ENCODE peak calls at places on chromosomes 7 and 10, in ten cellular contexts. D, G, X, S, P, L, H, W, N and A are unnamed samples.

GRCh38 chr7:30926323-30926722 is 14.7 kb downstream of the AQP1 start:
- DNase-seq in S (peak), X (no peak), P (peak), D (no peak), N (no peak), W (no peak), G (no peak), H (no peak), L (no peak), A (no peak)

GRCh38 chr7:90320801-90321494 is at the start of gene FAM237B:
- DNase-seq in S (no peak), W (no peak), N (peak), X (no peak), H (no peak), G (peak), L (peak), P (no peak), D (no peak), A (no peak)

GRCh38 chr7:69448071-69448470 is 150.2 kb upstream of the AUTS2 start:
- DNase-seq in L (no peak), H (no peak), P (no peak), G (peak), N (no peak), X (no peak), D (no peak), S (peak), W (no peak), A (no peak)

GRCh38 chr7:30088362-30088761 is 46.4 kb upstream of the MTURN start:
- DNase-seq in P (no peak), L (no peak), S (no peak), G (no peak), W (no peak), N (no peak), H (no peak), D (no peak), X (no peak), A (no peak)

GRCh38 chr10:69866688-69867461 is 65.2 kb downstream of the COL13A1 start:
- DNase-seq in X (no peak), G (peak), W (no peak), P (no peak), D (no peak), H (no peak), S (peak), L (no peak), N (peak), A (no peak)

GRCh38 chr10:22733992-22734391 is 19.6 kb upstream of the PIP4K2A start:
- DNase-seq in H (no peak), S (no peak), L (no peak), P (no peak), G (no peak), W (no peak), D (no peak), N (no peak), X (no peak), A (no peak)

GRCh38 chr7:146319625-146320024 is 203.0 kb downstream of the CNTNAP2 start:
- DNase-seq in S (no peak), H (no peak), X (no peak), G (no peak), N (no peak), W (peak), D (no peak), P (no peak), L (no peak), A (no peak)

GRCh38 chr10:62681211-62681940 is 123.1 kb upstream of the ADO start:
- DNase-seq in P (no peak), G (peak), X (peak), L (no peak), H (peak), W (no peak), N (peak), D (peak), S (no peak), A (peak)